ENCODE peak calls at places on chromosomes 16 and 17, in seven cellular contexts. One of them, this sample, is unnamed.

GRCh38 chr16:67767953-67768352 is 38.4 kb downstream of the RANBP10 start:
- DNase-seq in stimulated activated CD4-positive, alpha-beta T cell treated with anti-CD3 and anti-CD28 coated beads, Interleukin-1b, Interleukin-23, amount 100 ng/mL, for 1 hour: no peak
- DNase-seq in Ammon's horn: no peak
- DNase-seq in substantia nigra: no peak
- DNase-seq in AG20443: no peak
- DNase-seq in GM12865: peak
- DNase-seq in H7: no peak
- DNase-seq in this sample: no peak

GRCh38 chr17:46191332-46192210 is 1.7 kb downstream of the KANSL1 start:
- DNase-seq in stimulated activated CD4-positive, alpha-beta T cell treated with anti-CD3 and anti-CD28 coated beads, Interleukin-1b, Interleukin-23, amount 100 ng/mL, for 1 hour: no peak
- DNase-seq in Ammon's horn: peak
- DNase-seq in substantia nigra: peak
- DNase-seq in AG20443: peak
- DNase-seq in GM12865: peak
- DNase-seq in H7: peak
- DNase-seq in this sample: peak

GRCh38 chr16:75341934-75342811 is 90.7 kb upstream of the BCAR1 start:
- DNase-seq in stimulated activated CD4-positive, alpha-beta T cell treated with anti-CD3 and anti-CD28 coated beads, Interleukin-1b, Interleukin-23, amount 100 ng/mL, for 1 hour: no peak
- DNase-seq in Ammon's horn: no peak
- DNase-seq in substantia nigra: no peak
- DNase-seq in AG20443: peak
- DNase-seq in GM12865: no peak
- DNase-seq in H7: no peak
- DNase-seq in this sample: peak

GRCh38 chr16:14378131-14378551 is 251.9 kb downstream of the PARN start:
- DNase-seq in stimulated activated CD4-positive, alpha-beta T cell treated with anti-CD3 and anti-CD28 coated beads, Interleukin-1b, Interleukin-23, amount 100 ng/mL, for 1 hour: no peak
- DNase-seq in Ammon's horn: no peak
- DNase-seq in substantia nigra: no peak
- DNase-seq in AG20443: peak
- DNase-seq in GM12865: peak
- DNase-seq in H7: peak
- DNase-seq in this sample: no peak

GRCh38 chr16:83901101-83901500 is 2.2 kb downstream of the MLYCD start:
- DNase-seq in stimulated activated CD4-positive, alpha-beta T cell treated with anti-CD3 and anti-CD28 coated beads, Interleukin-1b, Interleukin-23, amount 100 ng/mL, for 1 hour: no peak
- DNase-seq in Ammon's horn: no peak
- DNase-seq in substantia nigra: no peak
- DNase-seq in AG20443: peak
- DNase-seq in GM12865: no peak
- DNase-seq in H7: no peak
- DNase-seq in this sample: peak

GRCh38 chr17:68378202-68379149 is 78.8 kb downstream of the WIPI1 start:
- DNase-seq in stimulated activated CD4-positive, alpha-beta T cell treated with anti-CD3 and anti-CD28 coated beads, Interleukin-1b, Interleukin-23, amount 100 ng/mL, for 1 hour: no peak
- DNase-seq in Ammon's horn: peak
- DNase-seq in substantia nigra: peak
- DNase-seq in AG20443: peak
- DNase-seq in GM12865: no peak
- DNase-seq in H7: peak
- DNase-seq in this sample: peak

GRCh38 chr17:18974407-18975149 is 22.6 kb downstream of the SLC5A10 start:
- DNase-seq in stimulated activated CD4-positive, alpha-beta T cell treated with anti-CD3 and anti-CD28 coated beads, Interleukin-1b, Interleukin-23, amount 100 ng/mL, for 1 hour: no peak
- DNase-seq in Ammon's horn: no peak
- DNase-seq in substantia nigra: no peak
- DNase-seq in AG20443: peak
- DNase-seq in GM12865: no peak
- DNase-seq in H7: no peak
- DNase-seq in this sample: no peak

GRCh38 chr16:3578121-3578520 is 918 bp upstream of the NLRC3 start:
- DNase-seq in stimulated activated CD4-positive, alpha-beta T cell treated with anti-CD3 and anti-CD28 coated beads, Interleukin-1b, Interleukin-23, amount 100 ng/mL, for 1 hour: peak
- DNase-seq in Ammon's horn: no peak
- DNase-seq in substantia nigra: no peak
- DNase-seq in AG20443: no peak
- DNase-seq in GM12865: peak
- DNase-seq in H7: peak
- DNase-seq in this sample: no peak

GRCh38 chr16:3472878-3473595 is 22.3 kb downstream of the C16orf90 start:
- DNase-seq in stimulated activated CD4-positive, alpha-beta T cell treated with anti-CD3 and anti-CD28 coated beads, Interleukin-1b, Interleukin-23, amount 100 ng/mL, for 1 hour: no peak
- DNase-seq in Ammon's horn: no peak
- DNase-seq in substantia nigra: no peak
- DNase-seq in AG20443: no peak
- DNase-seq in GM12865: no peak
- DNase-seq in H7: no peak
- DNase-seq in this sample: no peak

GRCh38 chr17:80783461-80783860 is 208.2 kb upstream of the CHMP6 start:
- DNase-seq in stimulated activated CD4-positive, alpha-beta T cell treated with anti-CD3 and anti-CD28 coated beads, Interleukin-1b, Interleukin-23, amount 100 ng/mL, for 1 hour: no peak
- DNase-seq in Ammon's horn: no peak
- DNase-seq in substantia nigra: no peak
- DNase-seq in AG20443: no peak
- DNase-seq in GM12865: no peak
- DNase-seq in H7: no peak
- DNase-seq in this sample: no peak

GRCh38 chr17:21756856-21757619 is 64.7 kb downstream of the KCNJ18 start:
- DNase-seq in stimulated activated CD4-positive, alpha-beta T cell treated with anti-CD3 and anti-CD28 coated beads, Interleukin-1b, Interleukin-23, amount 100 ng/mL, for 1 hour: no peak
- DNase-seq in Ammon's horn: no peak
- DNase-seq in substantia nigra: no peak
- DNase-seq in AG20443: no peak
- DNase-seq in GM12865: no peak
- DNase-seq in H7: no peak
- DNase-seq in this sample: no peak

GRCh38 chr16:84495506-84495905 is 9.0 kb downstream of the MEAK7 start:
- DNase-seq in stimulated activated CD4-positive, alpha-beta T cell treated with anti-CD3 and anti-CD28 coated beads, Interleukin-1b, Interleukin-23, amount 100 ng/mL, for 1 hour: no peak
- DNase-seq in Ammon's horn: no peak
- DNase-seq in substantia nigra: no peak
- DNase-seq in AG20443: no peak
- DNase-seq in GM12865: no peak
- DNase-seq in H7: no peak
- DNase-seq in this sample: no peak

GRCh38 chr17:31390426-31390747 is 1.1 kb upstream of the RAB11FIP4 start:
- DNase-seq in stimulated activated CD4-positive, alpha-beta T cell treated with anti-CD3 and anti-CD28 coated beads, Interleukin-1b, Interleukin-23, amount 100 ng/mL, for 1 hour: no peak
- DNase-seq in Ammon's horn: no peak
- DNase-seq in substantia nigra: no peak
- DNase-seq in AG20443: peak
- DNase-seq in GM12865: no peak
- DNase-seq in H7: no peak
- DNase-seq in this sample: peak

This sample was measured in AG08396.